ENCODE peak calls at places on chromosomes 5 and 9, in six cellular contexts. One of them, this sample, is unnamed.

GRCh38 chr5:103461223-103461622 is 101.4 kb downstream of the NUDT12 start:
- DNase-seq in endodermal cell: no peak
- DNase-seq in pancreas: no peak
- DNase-seq in hepatocyte: no peak
- DNase-seq in colonic mucosa: no peak
- DNase-seq in IMR-90: peak; percentile 64
- DNase-seq in this sample: no peak

GRCh38 chr9:517993-518392 is 303.3 kb downstream of the DOCK8 start:
- DNase-seq in IMR-90: no peak
- DNase-seq in colonic mucosa: no peak
- DNase-seq in hepatocyte: peak; percentile 44
- DNase-seq in endodermal cell: no peak
- DNase-seq in pancreas: no peak
- DNase-seq in this sample: no peak

GRCh38 chr5:152427691-152428090 is 22.6 kb upstream of the NMUR2 start:
- DNase-seq in hepatocyte: no peak
- DNase-seq in endodermal cell: no peak
- DNase-seq in pancreas: no peak
- DNase-seq in IMR-90: no peak
- DNase-seq in colonic mucosa: no peak
- DNase-seq in this sample: no peak

GRCh38 chr9:126915281-126915816 is 767 bp downstream of the RALGPS1 start:
- DNase-seq in hepatocyte: peak; percentile 94
- DNase-seq in colonic mucosa: peak; percentile 87
- DNase-seq in endodermal cell: peak; percentile 95
- DNase-seq in pancreas: peak; percentile 94
- DNase-seq in IMR-90: no peak
- DNase-seq in this sample: peak; percentile 66

GRCh38 chr5:157597277-157597676 is 21.7 kb upstream of the ADAM19 start:
- DNase-seq in IMR-90: no peak
- DNase-seq in pancreas: no peak
- DNase-seq in hepatocyte: no peak
- DNase-seq in colonic mucosa: no peak
- DNase-seq in endodermal cell: no peak
- DNase-seq in this sample: no peak

GRCh38 chr9:133892193-133892920 is 99.8 kb downstream of the VAV2 start:
- DNase-seq in pancreas: no peak
- DNase-seq in colonic mucosa: peak; percentile 52
- DNase-seq in endodermal cell: no peak
- DNase-seq in hepatocyte: peak; percentile 77
- DNase-seq in IMR-90: no peak
- DNase-seq in this sample: no peak

GRCh38 chr5:168327994-168328393 is 36.5 kb downstream of the WWC1 start:
- DNase-seq in hepatocyte: peak; percentile 37
- DNase-seq in colonic mucosa: no peak
- DNase-seq in endodermal cell: no peak
- DNase-seq in IMR-90: peak; percentile 63
- DNase-seq in pancreas: no peak
- DNase-seq in this sample: no peak

GRCh38 chr5:170302729-170303501 is 5.3 kb upstream of the LCP2 start:
- DNase-seq in pancreas: no peak
- DNase-seq in hepatocyte: no peak
- DNase-seq in IMR-90: no peak
- DNase-seq in colonic mucosa: no peak
- DNase-seq in endodermal cell: no peak
- DNase-seq in this sample: no peak

GRCh38 chr9:118459832-118460425 is 755.7 kb downstream of the TLR4 start:
- DNase-seq in pancreas: no peak
- DNase-seq in hepatocyte: no peak
- DNase-seq in IMR-90: no peak
- DNase-seq in colonic mucosa: no peak
- DNase-seq in endodermal cell: no peak
- DNase-seq in this sample: no peak

GRCh38 chr5:64184832-64185231 is 19.2 kb downstream of the RNF180 start:
- DNase-seq in hepatocyte: no peak
- DNase-seq in endodermal cell: no peak
- DNase-seq in IMR-90: no peak
- DNase-seq in colonic mucosa: no peak
- DNase-seq in pancreas: no peak
- DNase-seq in this sample: no peak

GRCh38 chr5:8332666-8333444 is 463.9 kb downstream of the MTRR start:
- DNase-seq in IMR-90: no peak
- DNase-seq in pancreas: no peak
- DNase-seq in colonic mucosa: no peak
- DNase-seq in endodermal cell: no peak
- DNase-seq in hepatocyte: no peak
- DNase-seq in this sample: no peak

GRCh38 chr9:71106992-71107391 is 14.4 kb downstream of the TRPM3 start:
- DNase-seq in colonic mucosa: no peak
- DNase-seq in IMR-90: no peak
- DNase-seq in endodermal cell: no peak
- DNase-seq in hepatocyte: no peak
- DNase-seq in pancreas: no peak
- DNase-seq in this sample: no peak

GRCh38 chr5:15993334-15993733 is 186.3 kb downstream of the MARCHF11 start:
- DNase-seq in endodermal cell: no peak
- DNase-seq in hepatocyte: no peak
- DNase-seq in IMR-90: peak; percentile 53
- DNase-seq in colonic mucosa: no peak
- DNase-seq in pancreas: no peak
- DNase-seq in this sample: no peak

GRCh38 chr5:14136228-14136627 is 6.9 kb upstream of the TRIO start:
- DNase-seq in endodermal cell: no peak
- DNase-seq in hepatocyte: no peak
- DNase-seq in colonic mucosa: no peak
- DNase-seq in IMR-90: no peak
- DNase-seq in pancreas: no peak
- DNase-seq in this sample: no peak

GRCh38 chr5:14160116-14160515 is 17.0 kb downstream of the TRIO start:
- DNase-seq in pancreas: no peak
- DNase-seq in IMR-90: no peak
- DNase-seq in endodermal cell: no peak
- DNase-seq in hepatocyte: no peak
- DNase-seq in colonic mucosa: no peak
- DNase-seq in this sample: no peak

GRCh38 chr5:149735066-149735465 is 5.0 kb downstream of the PPARGC1B start:
- DNase-seq in hepatocyte: no peak
- DNase-seq in colonic mucosa: no peak
- DNase-seq in pancreas: no peak
- DNase-seq in IMR-90: no peak
- DNase-seq in endodermal cell: peak; percentile 58
- DNase-seq in this sample: no peak

GRCh38 chr9:89911721-89912604 is 307.2 kb downstream of the GADD45G start:
- DNase-seq in endodermal cell: peak; percentile 61
- DNase-seq in IMR-90: peak; percentile 7
- DNase-seq in pancreas: peak; percentile 21
- DNase-seq in hepatocyte: no peak
- DNase-seq in colonic mucosa: no peak
- DNase-seq in this sample: no peak

GRCh38 chr9:119360237-119360636 is 9.0 kb downstream of the BRINP1 start:
- DNase-seq in IMR-90: no peak
- DNase-seq in colonic mucosa: no peak
- DNase-seq in endodermal cell: no peak
- DNase-seq in hepatocyte: no peak
- DNase-seq in pancreas: no peak
- DNase-seq in this sample: no peak

GRCh38 chr5:38835887-38836286 is 9.9 kb upstream of the OSMR start:
- DNase-seq in endodermal cell: no peak
- DNase-seq in colonic mucosa: no peak
- DNase-seq in IMR-90: peak; percentile 33
- DNase-seq in hepatocyte: no peak
- DNase-seq in pancreas: no peak
- DNase-seq in this sample: no peak

DNA sequence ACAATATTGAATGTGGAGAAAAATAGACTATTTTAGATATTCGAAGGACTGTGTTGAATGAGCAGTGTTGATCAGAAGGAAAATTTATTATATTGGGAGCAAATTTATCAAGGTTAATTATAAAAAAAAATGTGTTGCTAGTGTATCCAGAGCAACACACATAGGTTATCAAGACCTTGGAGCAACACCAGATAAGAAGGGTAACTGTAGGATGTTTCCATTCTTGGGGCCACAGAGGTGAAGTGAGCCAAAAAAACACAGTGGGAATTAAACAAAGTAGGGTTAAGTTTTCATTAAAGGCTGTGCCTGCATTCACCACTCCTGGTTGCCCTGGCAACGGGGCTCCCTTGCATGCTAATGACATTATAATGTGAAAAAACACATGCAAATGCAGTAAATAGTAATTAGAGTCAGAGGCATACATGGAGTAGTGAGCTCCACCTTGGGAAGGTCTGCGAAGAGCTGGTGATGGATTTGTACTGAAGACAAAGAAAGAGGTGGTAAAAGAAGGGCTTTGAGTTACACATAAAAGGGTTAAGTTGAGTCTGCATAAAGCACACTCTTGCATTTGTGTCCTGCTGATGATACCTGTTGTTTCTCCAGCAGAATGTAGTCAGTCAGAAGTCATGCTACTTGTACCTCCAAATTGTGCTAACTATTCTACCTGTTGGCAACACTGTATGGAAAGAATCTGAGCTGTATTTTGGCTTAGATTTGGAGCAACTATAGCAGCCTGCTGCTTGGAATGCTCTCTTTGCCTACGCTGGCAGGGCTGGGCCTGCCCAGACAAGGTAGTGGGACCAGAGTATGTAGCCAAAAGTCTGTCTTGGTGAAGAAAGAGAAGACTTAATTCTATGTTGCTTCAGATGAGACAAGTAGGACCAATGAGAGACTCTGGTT is 59.6 kb downstream of the ATG10 start:
- DNase-seq in hepatocyte: no peak
- DNase-seq in endodermal cell: peak; percentile 75
- DNase-seq in IMR-90: no peak
- DNase-seq in colonic mucosa: no peak
- DNase-seq in pancreas: no peak
- DNase-seq in this sample: no peak
- H3K27ac ChIP-seq in hepatocyte: no peak overlapping the region
- H3K27ac ChIP-seq in endodermal cell: peak overlapping the region; percentile 52
- H3K27ac ChIP-seq in IMR-90: no peak overlapping the region
- H3K27ac ChIP-seq in colonic mucosa: no peak overlapping the region
- H3K27ac ChIP-seq in pancreas: no peak overlapping the region
- H3K27ac ChIP-seq in this sample: peak overlapping the region; percentile 43

DNA sequence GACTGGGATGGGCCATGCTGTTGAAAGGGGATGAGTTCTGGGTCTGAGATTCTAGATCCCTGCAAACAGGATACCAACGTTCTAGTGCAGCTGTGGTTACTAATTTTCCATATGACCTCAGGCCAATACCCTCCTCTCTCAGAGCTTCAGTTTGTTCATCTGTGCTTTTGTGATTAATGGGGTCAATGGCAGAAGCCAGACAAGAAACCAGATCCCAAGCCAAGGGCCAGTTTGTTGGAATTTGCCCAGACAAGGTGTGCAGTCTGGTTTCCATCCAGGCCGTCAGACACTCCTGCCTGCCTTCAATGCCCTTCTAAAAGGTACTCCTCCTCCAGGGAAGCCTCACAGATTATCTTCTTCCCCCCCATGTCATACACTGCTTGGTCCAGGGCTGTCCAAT is 11.4 kb downstream of the MYORG start:
- DNase-seq in hepatocyte: no peak
- DNase-seq in IMR-90: no peak
- DNase-seq in colonic mucosa: no peak
- DNase-seq in pancreas: no peak
- DNase-seq in endodermal cell: no peak
- DNase-seq in this sample: no peak
- H3K27me3 ChIP-seq in hepatocyte: no peaks in the 10 kb centered on the region
- H3K27me3 ChIP-seq in IMR-90: peaks cover 2% of the 10 kb centered on the region
- H3K27me3 ChIP-seq in colonic mucosa: no peaks in the 10 kb centered on the region
- H3K27me3 ChIP-seq in pancreas: no peaks in the 10 kb centered on the region
- H3K27me3 ChIP-seq in endodermal cell: no peaks in the 10 kb centered on the region
- H3K27me3 ChIP-seq in this sample: no peaks in the 10 kb centered on the region

GRCh38 chr5:129094087-129094923 is at the start of gene ISOC1:
- DNase-seq in colonic mucosa: peak; percentile 91
- DNase-seq in pancreas: peak; percentile 96
- DNase-seq in IMR-90: peak; percentile 86
- DNase-seq in endodermal cell: peak; percentile 96
- DNase-seq in hepatocyte: peak; percentile 97
- DNase-seq in this sample: peak; percentile 86
- TF ChIP-seq CTCF in colonic mucosa: no peak
- TF ChIP-seq CTCF in pancreas: no peak
- TF ChIP-seq CTCF in IMR-90: peak; percentile 6
- TF ChIP-seq CTCF in endodermal cell: peak; percentile 30
- TF ChIP-seq CTCF in hepatocyte: peak; percentile 30
- TF ChIP-seq CTCF in this sample: no peak

GRCh38 chr5:128446-128845 is 36.5 kb downstream of the PLEKHG4B start:
- DNase-seq in pancreas: no peak
- DNase-seq in colonic mucosa: no peak
- DNase-seq in endodermal cell: no peak
- DNase-seq in IMR-90: no peak
- DNase-seq in hepatocyte: no peak
- DNase-seq in this sample: no peak

GRCh38 chr5:129820-130219 is 37.9 kb downstream of the PLEKHG4B start:
- DNase-seq in pancreas: no peak
- DNase-seq in endodermal cell: no peak
- DNase-seq in IMR-90: peak; percentile 85
- DNase-seq in colonic mucosa: no peak
- DNase-seq in hepatocyte: no peak
- DNase-seq in this sample: no peak

GRCh38 chr5:130471-131175 is 38.7 kb downstream of the PLEKHG4B start:
- DNase-seq in pancreas: no peak
- DNase-seq in IMR-90: peak; percentile 72
- DNase-seq in colonic mucosa: no peak
- DNase-seq in hepatocyte: no peak
- DNase-seq in endodermal cell: no peak
- DNase-seq in this sample: no peak

GRCh38 chr5:126806-127205 is 34.8 kb downstream of the PLEKHG4B start:
- DNase-seq in endodermal cell: no peak
- DNase-seq in colonic mucosa: no peak
- DNase-seq in hepatocyte: no peak
- DNase-seq in IMR-90: no peak
- DNase-seq in pancreas: no peak
- DNase-seq in this sample: no peak

GRCh38 chr5:129148-129547 is 37.2 kb downstream of the PLEKHG4B start:
- DNase-seq in IMR-90: no peak
- DNase-seq in endodermal cell: no peak
- DNase-seq in hepatocyte: no peak
- DNase-seq in pancreas: no peak
- DNase-seq in colonic mucosa: no peak
- DNase-seq in this sample: no peak
- H3K27ac ChIP-seq in IMR-90: no peak overlapping the region
- H3K27ac ChIP-seq in endodermal cell: no peak overlapping the region
- H3K27ac ChIP-seq in hepatocyte: no peak overlapping the region
- H3K27ac ChIP-seq in pancreas: no peak overlapping the region
- H3K27ac ChIP-seq in colonic mucosa: no peak overlapping the region
- H3K27ac ChIP-seq in this sample: no peak overlapping the region

DNA sequence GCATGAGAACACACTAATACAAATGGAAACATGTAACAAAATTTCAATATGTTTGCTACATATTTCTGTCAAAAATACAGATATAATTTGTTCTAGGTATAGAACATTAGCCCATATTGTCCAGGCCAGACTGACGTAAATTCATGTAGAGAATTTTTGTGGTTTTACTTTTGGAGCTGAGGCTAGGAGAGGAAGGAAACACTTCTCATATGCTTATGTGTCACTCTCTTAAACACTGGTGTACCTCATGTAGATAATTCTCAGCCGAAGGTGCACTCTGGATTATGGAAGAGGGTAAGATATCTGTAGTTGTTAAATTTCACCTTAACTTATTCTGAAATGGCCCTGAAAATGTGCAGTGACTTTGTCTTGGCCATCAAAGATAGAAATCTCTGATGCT is 202.5 kb downstream of the SPATA31D1 start:
- DNase-seq in pancreas: no peak
- DNase-seq in endodermal cell: no peak
- DNase-seq in hepatocyte: no peak
- DNase-seq in colonic mucosa: no peak
- DNase-seq in IMR-90: no peak
- DNase-seq in this sample: no peak
- H3K27me3 ChIP-seq in pancreas: no peaks in the 10 kb centered on the region
- H3K27me3 ChIP-seq in endodermal cell: no peaks in the 10 kb centered on the region
- H3K27me3 ChIP-seq in hepatocyte: no peaks in the 10 kb centered on the region
- H3K27me3 ChIP-seq in colonic mucosa: no peaks in the 10 kb centered on the region
- H3K27me3 ChIP-seq in IMR-90: no peaks in the 10 kb centered on the region
- H3K27me3 ChIP-seq in this sample: no peaks in the 10 kb centered on the region

This sample was measured in breast epithelium.